ENCODE peak calls at places on chromosomes 7 and 10, in eight cellular contexts. D is esophagus squamous epithelium, L is Peyer's patch, A is RWPE2, P is H1, B is osteoblast, Y is upper lobe of right lung, U is sigmoid colon. Z is an unnamed sample.

GRCh38 chr7:128794020-128794419 is 2.3 kb downstream of the CCDC136 start:
- DNase-seq in D (no peak), L (no peak), A (no peak), P (no peak), B (no peak), Y (no peak), U (no peak), Z (peak; percentile 11)

GRCh38 chr7:111752022-111752582 is 189.8 kb upstream of the IMMP2L start:
- DNase-seq in D (no peak), L (no peak), A (no peak), P (peak; percentile 86), B (peak; percentile 80), Y (peak; percentile 73), U (no peak), Z (peak; percentile 21)

GRCh38 chr7:32539917-32540544 is 44.7 kb downstream of the AVL9 start:
- DNase-seq in D (no peak), L (no peak), A (no peak), P (no peak), B (peak; percentile 38), Y (no peak), U (no peak), Z (no peak)

GRCh38 chr10:48604039-48604407 is 850 bp downstream of the ARHGAP22 start:
- DNase-seq in D (no peak), L (no peak), A (no peak), P (no peak), B (no peak), Y (no peak), U (peak; percentile 49), Z (no peak)

GRCh38 chr7:100007887-100008286 is 7.5 kb upstream of the ZKSCAN1 start:
- DNase-seq in D (no peak), L (no peak), A (no peak), P (no peak), B (no peak), Y (no peak), U (no peak), Z (no peak)

GRCh38 chr7:47576909-47577255 is 5.0 kb downstream of the TNS3 start:
- DNase-seq in D (no peak), L (peak; percentile 69), A (no peak), P (no peak), B (no peak), Y (no peak), U (no peak), Z (no peak)

GRCh38 chr7:130903358-130903974 is 169.5 kb upstream of the KLF14 start:
- DNase-seq in D (no peak), L (no peak), A (no peak), P (no peak), B (no peak), Y (no peak), U (no peak), Z (no peak)

GRCh38 chr10:29668628-29669027 is 33.9 kb upstream of the SVIL start:
- DNase-seq in D (no peak), L (no peak), A (peak; percentile 76), P (no peak), B (no peak), Y (no peak), U (no peak), Z (no peak)

GRCh38 chr10:21506351-21506750 is 19.1 kb downstream of the SKIDA1 start:
- DNase-seq in D (no peak), L (no peak), A (no peak), P (no peak), B (peak; percentile 64), Y (no peak), U (no peak), Z (no peak)

GRCh38 chr7:114622189-114622588 is 207.6 kb downstream of the FOXP2 start:
- DNase-seq in D (no peak), L (no peak), A (no peak), P (no peak), B (no peak), Y (no peak), U (no peak), Z (no peak)

GRCh38 chr10:58089739-58090138 is 178.0 kb downstream of the IPMK start:
- DNase-seq in D (no peak), L (no peak), A (no peak), P (no peak), B (no peak), Y (no peak), U (no peak), Z (no peak)

GRCh38 chr7:40700653-40701475 is 566.1 kb downstream of the SUGCT start:
- DNase-seq in D (no peak), L (no peak), A (no peak), P (no peak), B (peak; percentile 66), Y (no peak), U (no peak), Z (no peak)

GRCh38 chr7:107754642-107755041 is 10.7 kb downstream of the CBLL1 start:
- DNase-seq in D (no peak), L (no peak), A (no peak), P (no peak), B (peak; percentile 27), Y (no peak), U (no peak), Z (no peak)

GRCh38 chr7:81662531-81662930 is 107.3 kb downstream of the HGF start:
- DNase-seq in D (no peak), L (no peak), A (no peak), P (no peak), B (no peak), Y (no peak), U (no peak), Z (no peak)

GRCh38 chr10:113617086-113617485 is 46.8 kb downstream of the NRAP start:
- DNase-seq in D (no peak), L (no peak), A (no peak), P (peak; percentile 58), B (no peak), Y (no peak), U (no peak), Z (no peak)

GRCh38 chr10:57579926-57580325 is 687.8 kb downstream of the IPMK start:
- DNase-seq in D (no peak), L (no peak), A (no peak), P (no peak), B (no peak), Y (no peak), U (no peak), Z (no peak)

GRCh38 chr7:26794541-26794940 is 69.8 kb downstream of the SKAP2 start:
- DNase-seq in D (no peak), L (no peak), A (no peak), P (no peak), B (no peak), Y (no peak), U (no peak), Z (no peak)

GRCh38 chr10:16809074-16809718 is 8.0 kb downstream of the RSU1 start:
- DNase-seq in D (no peak), L (peak; percentile 60), A (no peak), P (peak; percentile 74), B (peak; percentile 79), Y (no peak), U (no peak), Z (peak; percentile 23)

GRCh38 chr7:74207586-74207985 is 2.2 kb upstream of the LAT2 start:
- DNase-seq in D (no peak), L (peak; percentile 48), A (no peak), P (no peak), B (no peak), Y (no peak), U (no peak), Z (no peak)

GRCh38 chr10:65470986-65471385 is 1454.8 kb upstream of the LRRTM3 start:
- DNase-seq in D (no peak), L (no peak), A (no peak), P (no peak), B (peak; percentile 5), Y (no peak), U (no peak), Z (no peak)

GRCh38 chr10:11165591-11166543 is 148.2 kb downstream of the CELF2 start:
- DNase-seq in D (no peak), L (peak; percentile 66), A (no peak), P (no peak), B (no peak), Y (peak; percentile 77), U (peak; percentile 89), Z (peak; percentile 81)
- TF ChIP-seq CTCF in D (peak; percentile 59), L (peak; percentile 54), A (peak; percentile 39), P (peak; percentile 53), B (no peak), Y (peak; percentile 39), U (peak; percentile 36), Z (peak; percentile 81)

DNA sequence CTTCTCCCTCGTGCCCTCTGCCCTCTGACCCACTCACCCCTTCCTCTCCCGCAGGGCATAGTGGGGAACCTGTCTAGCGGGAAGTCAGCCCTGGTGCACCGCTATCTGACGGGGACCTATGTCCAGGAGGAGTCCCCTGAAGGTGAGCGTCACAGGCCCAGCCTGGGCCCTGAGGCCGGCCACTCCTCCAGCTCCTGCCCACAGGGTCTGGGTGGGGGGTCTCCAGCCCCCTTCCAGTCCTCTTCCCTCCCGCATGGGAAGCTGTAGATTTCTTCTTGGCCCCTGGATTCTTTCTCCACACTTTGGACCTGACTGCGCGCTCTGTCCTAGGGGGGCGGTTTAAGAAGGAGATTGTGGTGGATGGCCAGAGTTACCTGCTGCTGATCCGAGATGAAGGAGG is 30.8 kb downstream of the AGAP3 start:
- DNase-seq in D (no peak), L (no peak), A (no peak), P (no peak), B (peak; percentile 93), Y (no peak), U (no peak), Z (no peak)
- H3K27ac ChIP-seq in D (peak overlapping the region; percentile 87), L (no peak overlapping the region), A (peak overlapping the region; percentile 91), P (no peak overlapping the region), B (no peak overlapping the region), Y (peak overlapping the region; percentile 65), U (no peak overlapping the region), Z (peak overlapping the region; percentile 66)

GRCh38 chr7:4948402-4948801 is 10.6 kb downstream of the MMD2 start:
- DNase-seq in D (no peak), L (no peak), A (no peak), P (no peak), B (no peak), Y (no peak), U (no peak), Z (no peak)

GRCh38 chr7:4951903-4952636 is 6.9 kb downstream of the MMD2 start:
- DNase-seq in D (no peak), L (no peak), A (no peak), P (no peak), B (peak; percentile 94), Y (no peak), U (no peak), Z (no peak)

GRCh38 chr7:4945949-4946348 is 13.0 kb downstream of the MMD2 start:
- DNase-seq in D (no peak), L (no peak), A (no peak), P (no peak), B (no peak), Y (no peak), U (no peak), Z (no peak)

DNA sequence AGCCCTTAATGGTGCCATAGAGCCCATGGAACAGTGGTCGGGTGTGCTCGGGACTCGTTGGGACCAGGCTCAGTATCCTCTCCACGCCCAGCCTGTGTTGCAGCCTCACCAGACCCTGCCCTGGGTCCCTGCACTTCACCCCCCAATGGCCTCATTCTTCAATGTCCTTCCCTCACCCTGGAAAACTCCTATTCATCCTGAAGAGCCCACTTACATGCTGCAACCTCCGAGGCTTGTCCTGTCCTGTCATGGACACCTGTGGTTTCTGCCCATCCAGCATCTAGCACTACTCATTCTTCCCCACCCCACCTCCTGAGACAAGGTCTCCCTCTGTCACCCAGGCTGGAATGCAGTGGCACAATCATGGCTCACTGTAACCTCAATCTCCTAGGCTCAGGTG is 7.7 kb downstream of the MMD2 start:
- DNase-seq in D (no peak), L (no peak), A (no peak), P (no peak), B (no peak), Y (no peak), U (no peak), Z (no peak)
- H3K27me3 ChIP-seq in D (peaks cover 65% of the 10 kb centered on the region), L (no peaks in the 10 kb centered on the region), A (no peaks in the 10 kb centered on the region), P (peaks cover under 1% of the 10 kb centered on the region), B (no peaks in the 10 kb centered on the region), Y (peaks cover 17% of the 10 kb centered on the region), U (peaks cover 38% of the 10 kb centered on the region), Z (peaks cover 25% of the 10 kb centered on the region)

GRCh38 chr10:88499569-88500470 is 83.3 kb downstream of the RNLS start:
- DNase-seq in D (no peak), L (no peak), A (no peak), P (no peak), B (no peak), Y (no peak), U (no peak), Z (no peak)
- TF ChIP-seq CTCF in D (no peak), L (no peak), A (no peak), P (no peak), B (no peak), Y (no peak), U (no peak), Z (no peak)